ENCODE peak calls at places on chromosomes 7 and 10, in nine cellular contexts. C, A, K, T, Z, Q, F, X and L are unnamed samples. For H3K4me1 and H3K36me3, the result is how much of the 10 kb centered on the place peaks cover.

GRCh38 chr10:27950165-27950564 is 48.7 kb downstream of the ODAD2 start:
- DNase-seq in C (no peak), A (no peak), K (no peak), T (no peak), Z (no peak), Q (no peak), F (no peak), X (no peak), L (no peak)

GRCh38 chr10:11270135-11270857 is 252.6 kb downstream of the CELF2 start:
- DNase-seq in C (peak), A (peak), K (peak), T (peak), Z (peak), Q (peak), F (peak), X (peak), L (peak)

GRCh38 chr7:52355059-52355458 is 680.4 kb upstream of the POM121L12 start:
- DNase-seq in C (peak), A (no peak), K (no peak), T (no peak), Z (no peak), Q (no peak), F (no peak), X (no peak), L (no peak)

GRCh38 chr10:104255244-104255981 is 721 bp downstream of the GSTO1 start:
- DNase-seq in C (peak), A (no peak), K (peak), T (no peak), Z (no peak), Q (peak), F (peak), X (no peak), L (no peak)

GRCh38 chr7:128697301-128697905 is 25.3 kb downstream of the GARIN1A start:
- DNase-seq in C (peak), A (no peak), K (peak), T (peak), Z (no peak), Q (peak), F (peak), X (peak), L (no peak)

GRCh38 chr10:6203331-6204062 is 765 bp downstream of the PFKFB3 start:
- DNase-seq in C (peak), A (peak), K (peak), T (peak), Z (peak), Q (peak), F (peak), X (peak), L (peak)

GRCh38 chr10:132329565-132330485 is 2.2 kb upstream of the LRRC27 start:
- DNase-seq in C (no peak), A (no peak), K (peak), T (no peak), Z (no peak), Q (no peak), F (peak), X (no peak), L (no peak)

GRCh38 chr7:3027005-3027404 is 16.7 kb downstream of the CARD11 start:
- DNase-seq in C (no peak), A (no peak), K (no peak), T (no peak), Z (peak), Q (peak), F (no peak), X (no peak), L (no peak)

GRCh38 chr7:80098795-80099194 is 35.8 kb upstream of the GNAI1 start:
- DNase-seq in C (no peak), A (no peak), K (no peak), T (no peak), Z (no peak), Q (peak), F (no peak), X (no peak), L (no peak)

GRCh38 chr10:131787961-131788360 is 112.8 kb upstream of the PPP2R2D start:
- DNase-seq in C (no peak), A (no peak), K (no peak), T (no peak), Z (no peak), Q (no peak), F (no peak), X (no peak), L (no peak)

GRCh38 chr7:37440738-37441404 is 7.8 kb downstream of the ELMO1 start:
- DNase-seq in C (no peak), A (no peak), K (no peak), T (no peak), Z (no peak), Q (peak), F (no peak), X (no peak), L (peak)
- H3K4me1 ChIP-seq in C (under half), A (under half), K (under half), T (under half), Z (under half), Q (under half), F (under half), X (half or more), L (half or more)

GRCh38 chr7:135601182-135601581 is 43.5 kb downstream of the NUP205 start:
- DNase-seq in C (peak), A (no peak), K (peak), T (no peak), Z (no peak), Q (no peak), F (no peak), X (no peak), L (no peak)
- H3K36me3 ChIP-seq in C (under half), A (under half), K (under half), T (under half), Z (half or more), Q (half or more), F (half or more), X (half or more), L (under half)

DNA sequence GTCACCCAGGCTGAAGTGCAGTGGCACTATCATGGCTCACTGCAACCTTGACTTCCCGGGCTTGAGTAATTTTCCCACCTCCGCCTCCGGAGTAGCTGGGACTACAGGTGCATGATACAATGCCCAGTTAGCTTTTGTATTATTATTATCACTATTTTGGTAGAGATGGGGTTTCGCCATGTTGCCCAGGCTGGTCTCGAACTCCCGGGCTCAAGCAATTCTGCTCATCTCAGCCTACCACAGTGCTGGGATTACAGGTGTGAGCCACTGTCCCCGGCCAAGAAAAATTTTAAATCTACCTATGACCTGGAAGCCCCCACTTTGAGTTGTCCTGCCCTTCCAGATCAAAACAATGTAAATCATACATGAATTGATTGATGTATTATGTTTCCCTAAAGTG is 38.8 kb downstream of the CCDC6 start:
- DNase-seq in C (no peak), A (no peak), K (no peak), T (no peak), Z (no peak), Q (no peak), F (no peak), X (no peak), L (no peak)
- H3K4me1 ChIP-seq in C (under half), A (under half), K (under half), T (under half), Z (under half), Q (under half), F (under half), X (under half), L (under half)

GRCh38 chr10:119115921-119116320 is 12.0 kb downstream of the DENND10 start:
- DNase-seq in C (no peak), A (no peak), K (no peak), T (no peak), Z (no peak), Q (no peak), F (no peak), X (no peak), L (no peak)
- H3K36me3 ChIP-seq in C (under half), A (under half), K (under half), T (under half), Z (half or more), Q (under half), F (half or more), X (half or more), L (half or more)